ENCODE peak calls at places on chromosomes 2 and 18, in six cellular contexts. One of them, this sample, is unnamed.

GRCh38 chr2:170530284-170530745 is 184.8 kb upstream of the SP5 start:
- DNase-seq in HepG2: peak; percentile 94
- DNase-seq in K562: no peak
- DNase-seq in H1: peak; percentile 57
- DNase-seq in SK-N-SH: peak; percentile 51
- DNase-seq in HCT116: no peak
- DNase-seq in this sample: no peak

GRCh38 chr2:84194906-84195644 is 264.0 kb downstream of the SUCLG1 start:
- DNase-seq in H1: no peak
- DNase-seq in SK-N-SH: no peak
- DNase-seq in K562: no peak
- DNase-seq in HCT116: no peak
- DNase-seq in HepG2: no peak
- DNase-seq in this sample: no peak

GRCh38 chr18:61926532-61926931 is 33.7 kb upstream of the RNF152 start:
- DNase-seq in HCT116: no peak
- DNase-seq in K562: no peak
- DNase-seq in HepG2: no peak
- DNase-seq in SK-N-SH: no peak
- DNase-seq in H1: no peak
- DNase-seq in this sample: no peak

GRCh38 chr2:64640153-64641044 is 13.3 kb downstream of the SERTAD2 start:
- DNase-seq in H1: no peak
- DNase-seq in HepG2: no peak
- DNase-seq in K562: peak; percentile 49
- DNase-seq in SK-N-SH: no peak
- DNase-seq in HCT116: no peak
- DNase-seq in this sample: no peak

GRCh38 chr18:58666176-58666575 is 5.1 kb upstream of the MALT1 start:
- DNase-seq in HepG2: no peak
- DNase-seq in K562: no peak
- DNase-seq in SK-N-SH: no peak
- DNase-seq in H1: no peak
- DNase-seq in HCT116: no peak
- DNase-seq in this sample: no peak

GRCh38 chr2:75604479-75604878 is 42.1 kb upstream of the MRPL19 start:
- DNase-seq in HepG2: no peak
- DNase-seq in SK-N-SH: no peak
- DNase-seq in K562: no peak
- DNase-seq in HCT116: no peak
- DNase-seq in H1: no peak
- DNase-seq in this sample: no peak

GRCh38 chr18:73660931-73661330 is 486.7 kb downstream of the FBXO15 start:
- DNase-seq in HCT116: no peak
- DNase-seq in HepG2: no peak
- DNase-seq in SK-N-SH: no peak
- DNase-seq in K562: no peak
- DNase-seq in H1: no peak
- DNase-seq in this sample: no peak

GRCh38 chr18:13447621-13448020 is 229.1 kb downstream of the LDLRAD4 start:
- DNase-seq in HepG2: no peak
- DNase-seq in HCT116: no peak
- DNase-seq in SK-N-SH: peak; percentile 55
- DNase-seq in K562: no peak
- DNase-seq in H1: no peak
- DNase-seq in this sample: no peak

GRCh38 chr2:98308532-98308931 is 37.7 kb upstream of the CNGA3 start:
- DNase-seq in K562: no peak
- DNase-seq in HCT116: no peak
- DNase-seq in H1: no peak
- DNase-seq in SK-N-SH: no peak
- DNase-seq in HepG2: no peak
- DNase-seq in this sample: no peak

GRCh38 chr2:190277234-190278112 is 42.2 kb downstream of the HIBCH start:
- DNase-seq in H1: no peak
- DNase-seq in HepG2: peak; percentile 32
- DNase-seq in K562: peak; percentile 26
- DNase-seq in SK-N-SH: peak; percentile 6
- DNase-seq in HCT116: peak; percentile 56
- DNase-seq in this sample: peak; percentile 38

GRCh38 chr18:68519341-68519740 is 195.6 kb downstream of the TMX3 start:
- DNase-seq in SK-N-SH: no peak
- DNase-seq in H1: no peak
- DNase-seq in K562: no peak
- DNase-seq in HepG2: no peak
- DNase-seq in HCT116: no peak
- DNase-seq in this sample: no peak

GRCh38 chr18:74152906-74153305 is 4.6 kb downstream of the TIMM21 start:
- DNase-seq in HepG2: no peak
- DNase-seq in SK-N-SH: no peak
- DNase-seq in H1: no peak
- DNase-seq in HCT116: no peak
- DNase-seq in K562: no peak
- DNase-seq in this sample: no peak

GRCh38 chr2:188414412-188414811 is 122.7 kb downstream of the GULP1 start:
- DNase-seq in H1: no peak
- DNase-seq in SK-N-SH: no peak
- DNase-seq in HCT116: no peak
- DNase-seq in HepG2: no peak
- DNase-seq in K562: no peak
- DNase-seq in this sample: no peak

GRCh38 chr2:150486539-150487484 is 655 bp downstream of the RND3 start:
- DNase-seq in HepG2: no peak
- DNase-seq in SK-N-SH: peak; percentile 65
- DNase-seq in H1: peak; percentile 62
- DNase-seq in HCT116: no peak
- DNase-seq in K562: no peak
- DNase-seq in this sample: no peak

GRCh38 chr2:25372405-25373268 is 30.9 kb upstream of the DNMT3A start:
- DNase-seq in H1: no peak
- DNase-seq in K562: no peak
- DNase-seq in HCT116: no peak
- DNase-seq in SK-N-SH: peak; percentile 37
- DNase-seq in HepG2: no peak
- DNase-seq in this sample: no peak

GRCh38 chr2:181628590-181629585 is 28.0 kb downstream of the CERKL start:
- DNase-seq in HCT116: no peak
- DNase-seq in SK-N-SH: peak; percentile 13
- DNase-seq in HepG2: no peak
- DNase-seq in K562: no peak
- DNase-seq in H1: no peak
- DNase-seq in this sample: no peak

GRCh38 chr2:193462411-193462810 is 1267.7 kb upstream of the TMEFF2 start:
- DNase-seq in H1: no peak
- DNase-seq in HCT116: no peak
- DNase-seq in HepG2: no peak
- DNase-seq in K562: no peak
- DNase-seq in SK-N-SH: no peak
- DNase-seq in this sample: no peak

GRCh38 chr2:9249036-9249800 is 42.6 kb downstream of the ASAP2 start:
- DNase-seq in HepG2: no peak
- DNase-seq in K562: no peak
- DNase-seq in SK-N-SH: no peak
- DNase-seq in H1: no peak
- DNase-seq in HCT116: no peak
- DNase-seq in this sample: no peak

GRCh38 chr2:226076529-226076928 is 677.0 kb downstream of the NYAP2 start:
- DNase-seq in K562: no peak
- DNase-seq in SK-N-SH: no peak
- DNase-seq in HCT116: no peak
- DNase-seq in H1: no peak
- DNase-seq in HepG2: no peak
- DNase-seq in this sample: no peak

GRCh38 chr2:103008586-103008985 is 246.8 kb downstream of the TMEM182 start:
- DNase-seq in HCT116: no peak
- DNase-seq in HepG2: peak; percentile 11
- DNase-seq in K562: no peak
- DNase-seq in H1: peak; percentile 44
- DNase-seq in SK-N-SH: no peak
- DNase-seq in this sample: no peak

GRCh38 chr2:44829771-44830170 is 111.7 kb upstream of the SIX3 start:
- DNase-seq in H1: no peak
- DNase-seq in SK-N-SH: no peak
- DNase-seq in K562: no peak
- DNase-seq in HepG2: no peak
- DNase-seq in HCT116: no peak
- DNase-seq in this sample: no peak

GRCh38 chr2:135099802-135100483 is 47.9 kb downstream of the RAB3GAP1 start:
- DNase-seq in H1: no peak
- DNase-seq in HepG2: no peak
- DNase-seq in SK-N-SH: peak; percentile 68
- DNase-seq in HCT116: no peak
- DNase-seq in K562: no peak
- DNase-seq in this sample: no peak

GRCh38 chr2:17426708-17427107 is 91.5 kb downstream of the RAD51AP2 start:
- DNase-seq in HepG2: no peak
- DNase-seq in H1: no peak
- DNase-seq in K562: no peak
- DNase-seq in SK-N-SH: no peak
- DNase-seq in HCT116: no peak
- DNase-seq in this sample: no peak

DNA sequence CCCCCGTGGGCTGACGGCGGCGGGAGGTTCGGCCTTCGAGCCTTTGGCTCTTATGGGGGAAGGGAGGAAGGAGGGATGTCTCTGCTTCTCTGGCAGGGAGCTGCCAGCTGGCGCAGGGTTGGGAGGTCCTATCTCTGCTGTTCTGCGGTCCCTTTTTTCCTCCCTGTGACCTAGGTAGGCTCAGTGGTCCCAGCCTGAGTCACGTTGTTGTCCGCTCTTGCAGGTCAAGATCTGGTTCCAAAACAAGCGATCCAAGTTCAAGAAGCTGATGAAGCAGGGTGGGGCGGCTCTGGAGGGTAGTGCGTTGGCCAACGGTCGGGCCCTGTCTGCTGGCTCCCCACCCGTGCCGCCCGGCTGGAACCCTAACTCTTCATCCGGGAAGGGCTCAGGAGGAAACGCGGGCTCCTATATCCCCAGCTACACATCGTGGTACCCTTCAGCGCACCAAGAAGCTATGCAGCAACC is 2.5 kb downstream of the DLX1 start:
- DNase-seq in K562: no peak
- DNase-seq in HCT116: no peak
- DNase-seq in HepG2: no peak
- DNase-seq in SK-N-SH: peak; percentile 42
- DNase-seq in H1: peak; percentile 67
- DNase-seq in this sample: no peak
- TF ChIP-seq JUND in K562: no peak
- TF ChIP-seq JUND in HCT116: no peak
- TF ChIP-seq JUND in HepG2: no peak
- TF ChIP-seq JUND in SK-N-SH: no peak
- TF ChIP-seq JUND in H1: no peak
- TF ChIP-seq JUND in this sample: no peak

DNA sequence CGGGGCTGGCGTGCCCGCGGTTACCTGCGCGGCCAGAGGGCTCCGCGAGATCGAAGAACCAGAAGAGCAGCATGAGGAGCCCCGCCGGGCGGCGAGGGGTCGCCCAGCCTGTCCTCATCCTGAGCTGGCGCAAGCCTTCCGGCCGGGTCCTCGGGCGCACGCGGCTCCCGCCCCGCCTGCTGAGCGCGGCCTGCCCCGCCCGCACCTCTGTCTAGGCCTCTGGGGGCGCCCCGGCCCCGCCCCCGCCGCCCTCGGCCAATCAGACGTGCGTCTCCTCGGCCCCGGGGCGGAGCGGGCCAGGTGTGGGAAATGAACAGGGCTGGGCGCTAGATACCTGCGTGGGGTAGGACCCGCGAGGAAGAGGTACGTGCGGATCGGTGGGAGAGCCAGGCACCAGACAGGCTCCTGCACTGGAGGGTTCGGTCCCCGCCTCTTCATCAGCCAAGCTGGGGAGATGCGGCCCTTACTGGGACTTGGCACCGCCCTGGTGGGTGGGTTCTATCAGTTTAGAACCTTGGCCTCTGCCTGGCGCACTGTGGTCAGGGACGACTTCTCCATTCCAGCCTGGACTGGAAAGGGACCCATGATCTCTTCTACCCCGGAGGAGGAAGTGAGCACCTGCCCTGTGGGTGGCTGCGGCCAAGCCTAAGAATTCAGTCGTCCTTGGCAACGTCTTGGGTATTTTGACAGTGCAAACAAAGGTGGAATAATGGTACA is 106.7 kb upstream of the CD302 start:
- DNase-seq in K562: peak; percentile 87
- DNase-seq in H1: peak; percentile 90
- DNase-seq in HCT116: no peak
- DNase-seq in HepG2: no peak
- DNase-seq in SK-N-SH: no peak
- DNase-seq in this sample: peak; percentile 31
- TF ChIP-seq JUND in K562: no peak
- TF ChIP-seq JUND in H1: no peak
- TF ChIP-seq JUND in HCT116: no peak
- TF ChIP-seq JUND in HepG2: no peak
- TF ChIP-seq JUND in SK-N-SH: no peak
- TF ChIP-seq JUND in this sample: no peak

GRCh38 chr2:55159037-55159651 is 72.9 kb downstream of the CLHC1 start:
- DNase-seq in K562: peak; percentile 32
- DNase-seq in HCT116: no peak
- DNase-seq in H1: no peak
- DNase-seq in HepG2: no peak
- DNase-seq in SK-N-SH: no peak
- DNase-seq in this sample: no peak
- TF ChIP-seq JUND in K562: no peak
- TF ChIP-seq JUND in HCT116: no peak
- TF ChIP-seq JUND in H1: no peak
- TF ChIP-seq JUND in HepG2: no peak
- TF ChIP-seq JUND in SK-N-SH: no peak
- TF ChIP-seq JUND in this sample: no peak

GRCh38 chr2:69685321-69686048 is 41.9 kb upstream of the AAK1 start:
- DNase-seq in HCT116: no peak
- DNase-seq in K562: no peak
- DNase-seq in SK-N-SH: no peak
- DNase-seq in HepG2: peak; percentile 62
- DNase-seq in H1: no peak
- DNase-seq in this sample: no peak
- TF ChIP-seq JUND in HCT116: no peak
- TF ChIP-seq JUND in K562: no peak
- TF ChIP-seq JUND in SK-N-SH: no peak
- TF ChIP-seq JUND in HepG2: no peak
- TF ChIP-seq JUND in H1: no peak
- TF ChIP-seq JUND in this sample: no peak

This sample was measured in T47D.